ENCODE peak calls at places on chromosomes 3 and 15, in four cellular contexts. J, H, M and A are unnamed samples.

GRCh38 chr3:170075425-170076091 is 37.8 kb downstream of the GPR160 start:
- DNase-seq in J (no peak), H (no peak), M (no peak), A (no peak)

GRCh38 chr3:197302696-197303341 is 4.4 kb upstream of the DLG1 start:
- DNase-seq in J (peak; percentile 84), H (no peak), M (no peak), A (peak; percentile 35)

GRCh38 chr3:184117649-184118048 is 17.5 kb upstream of the EIF2B5 start:
- DNase-seq in J (no peak), H (no peak), M (no peak), A (no peak)

GRCh38 chr3:9216736-9217135 is 32.7 kb downstream of the SRGAP3 start:
- DNase-seq in J (no peak), H (no peak), M (no peak), A (no peak)

GRCh38 chr3:111210003-111210699 is 138.5 kb downstream of the NECTIN3 start:
- DNase-seq in J (no peak), H (no peak), M (no peak), A (no peak)

GRCh38 chr15:78446551-78446950 is 8.5 kb downstream of the IREB2 start:
- DNase-seq in J (no peak), H (no peak), M (no peak), A (no peak)

GRCh38 chr3:69212411-69213160 is 90.2 kb upstream of the LMOD3 start:
- DNase-seq in J (peak; percentile 83), H (no peak), M (peak; percentile 7), A (no peak)

GRCh38 chr3:167892204-167892603 is 156.7 kb downstream of the SERPINI1 start:
- DNase-seq in J (no peak), H (no peak), M (no peak), A (no peak)

GRCh38 chr15:49124371-49124770 is 31.0 kb downstream of the COPS2 start:
- DNase-seq in J (no peak), H (no peak), M (no peak), A (no peak)

GRCh38 chr15:30859091-30859874 is 44.4 kb upstream of the FAN1 start:
- DNase-seq in J (peak; percentile 29), H (no peak), M (peak; percentile 30), A (peak; percentile 25)

GRCh38 chr15:87877114-87877810 is 379.3 kb downstream of the NTRK3 start:
- DNase-seq in J (peak; percentile 55), H (no peak), M (no peak), A (no peak)